ENCODE peak calls at places on chromosome 1, in four cellular contexts. One of them, this sample, is unnamed. For H3K27me3, the result is how much of the 10 kb centered on the place peaks cover.

GRCh38 chr1:93255222-93256079 is 74.9 kb downstream of the CCDC18 start:
- DNase-seq in neural progenitor cell: no peak
- DNase-seq in GM23338: no peak
- DNase-seq in fibroblast of lung: peak
- DNase-seq in this sample: peak

GRCh38 chr1:218711884-218712674 is 366.9 kb downstream of the TGFB2 start:
- DNase-seq in neural progenitor cell: no peak
- DNase-seq in fibroblast of lung: peak
- DNase-seq in GM23338: no peak
- DNase-seq in this sample: no peak

GRCh38 chr1:30377230-30378022 is 346.0 kb downstream of the MATN1 start:
- DNase-seq in fibroblast of lung: no peak
- DNase-seq in neural progenitor cell: peak
- DNase-seq in GM23338: no peak
- DNase-seq in this sample: no peak

GRCh38 chr1:1361982-1362423 is 3.6 kb upstream of the MXRA8 start:
- DNase-seq in neural progenitor cell: no peak
- DNase-seq in GM23338: peak
- DNase-seq in fibroblast of lung: peak
- DNase-seq in this sample: no peak

GRCh38 chr1:30661311-30661710 is 62.1 kb downstream of the MATN1 start:
- DNase-seq in fibroblast of lung: no peak
- DNase-seq in neural progenitor cell: no peak
- DNase-seq in GM23338: no peak
- DNase-seq in this sample: no peak

GRCh38 chr1:78250201-78250600 is 204.4 kb downstream of the GIPC2 start:
- DNase-seq in neural progenitor cell: no peak
- DNase-seq in fibroblast of lung: no peak
- DNase-seq in GM23338: no peak
- DNase-seq in this sample: no peak

GRCh38 chr1:12546771-12547585 is 71.0 kb downstream of the DHRS3 start:
- DNase-seq in fibroblast of lung: no peak
- DNase-seq in neural progenitor cell: no peak
- DNase-seq in GM23338: no peak
- DNase-seq in this sample: no peak

GRCh38 chr1:225990705-225991464 is 8.3 kb downstream of the SDE2 start:
- DNase-seq in fibroblast of lung: no peak
- DNase-seq in GM23338: no peak
- DNase-seq in neural progenitor cell: no peak
- DNase-seq in this sample: no peak

GRCh38 chr1:27659497-27660299 is 12.3 kb downstream of the IFI6 start:
- DNase-seq in GM23338: peak
- DNase-seq in neural progenitor cell: peak
- DNase-seq in fibroblast of lung: peak
- DNase-seq in this sample: peak

GRCh38 chr1:1230656-1231399 is 973 bp downstream of the SDF4 start:
- DNase-seq in GM23338: no peak
- DNase-seq in fibroblast of lung: peak
- DNase-seq in neural progenitor cell: no peak
- DNase-seq in this sample: peak

GRCh38 chr1:159964144-159964543 is 10.1 kb upstream of the SLAMF9 start:
- DNase-seq in neural progenitor cell: peak
- DNase-seq in fibroblast of lung: no peak
- DNase-seq in GM23338: no peak
- DNase-seq in this sample: no peak

GRCh38 chr1:33379631-33380354 is 51.1 kb downstream of the PHC2 start:
- DNase-seq in GM23338: peak
- DNase-seq in neural progenitor cell: no peak
- DNase-seq in fibroblast of lung: no peak
- DNase-seq in this sample: no peak

GRCh38 chr1:165169028-165169427 is 187.5 kb downstream of the LMX1A start:
- DNase-seq in fibroblast of lung: no peak
- DNase-seq in GM23338: no peak
- DNase-seq in neural progenitor cell: no peak
- DNase-seq in this sample: peak

GRCh38 chr1:229388876-229389580 is 44.9 kb downstream of the ACTA1 start:
- DNase-seq in GM23338: no peak
- DNase-seq in fibroblast of lung: peak
- DNase-seq in neural progenitor cell: no peak
- DNase-seq in this sample: no peak

GRCh38 chr1:153533689-153534201 is 2.0 kb downstream of the S100A6 start:
- DNase-seq in neural progenitor cell: no peak
- DNase-seq in GM23338: no peak
- DNase-seq in fibroblast of lung: peak
- DNase-seq in this sample: peak

GRCh38 chr1:40040511-40041465 is at the start of gene CAP1:
- DNase-seq in GM23338: peak
- DNase-seq in fibroblast of lung: peak
- DNase-seq in neural progenitor cell: peak
- DNase-seq in this sample: peak

GRCh38 chr1:6917067-6917466 is 131.8 kb downstream of the CAMTA1 start:
- DNase-seq in neural progenitor cell: no peak
- DNase-seq in fibroblast of lung: no peak
- DNase-seq in GM23338: no peak
- DNase-seq in this sample: no peak

GRCh38 chr1:207872655-207873054 is 38.3 kb downstream of the CD34 start:
- DNase-seq in fibroblast of lung: no peak
- DNase-seq in neural progenitor cell: no peak
- DNase-seq in GM23338: no peak
- DNase-seq in this sample: no peak
- H2AFZ ChIP-seq in fibroblast of lung: no peak
- H2AFZ ChIP-seq in neural progenitor cell: peak
- H2AFZ ChIP-seq in GM23338: peak
- H2AFZ ChIP-seq in this sample: no peak

GRCh38 chr1:47194314-47194713 is 4.5 kb upstream of the PDZK1IP1 start:
- DNase-seq in neural progenitor cell: no peak
- DNase-seq in fibroblast of lung: no peak
- DNase-seq in GM23338: no peak
- DNase-seq in this sample: no peak
- H3K4me3 ChIP-seq in neural progenitor cell: no peak
- H3K4me3 ChIP-seq in fibroblast of lung: no peak
- H3K4me3 ChIP-seq in GM23338: no peak
- H3K4me3 ChIP-seq in this sample: no peak

GRCh38 chr1:114314576-114314975 is 160.9 kb upstream of the SYT6 start:
- DNase-seq in GM23338: no peak
- DNase-seq in neural progenitor cell: no peak
- DNase-seq in fibroblast of lung: no peak
- DNase-seq in this sample: no peak

GRCh38 chr1:114316204-114316603 is 162.5 kb upstream of the SYT6 start:
- DNase-seq in neural progenitor cell: no peak
- DNase-seq in GM23338: peak
- DNase-seq in fibroblast of lung: no peak
- DNase-seq in this sample: no peak

GRCh38 chr1:114315601-114316000 is 161.9 kb upstream of the SYT6 start:
- DNase-seq in fibroblast of lung: peak
- DNase-seq in GM23338: no peak
- DNase-seq in neural progenitor cell: no peak
- DNase-seq in this sample: no peak

GRCh38 chr1:114314098-114314497 is 160.4 kb upstream of the SYT6 start:
- DNase-seq in neural progenitor cell: no peak
- DNase-seq in fibroblast of lung: peak
- DNase-seq in GM23338: no peak
- DNase-seq in this sample: no peak

GRCh38 chr1:114310771-114311251 is 157.1 kb upstream of the SYT6 start:
- DNase-seq in GM23338: no peak
- DNase-seq in neural progenitor cell: no peak
- DNase-seq in fibroblast of lung: peak
- DNase-seq in this sample: no peak
- H3K27me3 ChIP-seq in GM23338: under half
- H3K27me3 ChIP-seq in neural progenitor cell: under half
- H3K27me3 ChIP-seq in fibroblast of lung: under half
- H3K27me3 ChIP-seq in this sample: under half

GRCh38 chr1:204382714-204383083 is 23.0 kb upstream of the PLEKHA6 start:
- DNase-seq in GM23338: no peak
- DNase-seq in fibroblast of lung: no peak
- DNase-seq in neural progenitor cell: no peak
- DNase-seq in this sample: no peak
- H2AFZ ChIP-seq in GM23338: no peak
- H2AFZ ChIP-seq in fibroblast of lung: no peak
- H2AFZ ChIP-seq in neural progenitor cell: no peak
- H2AFZ ChIP-seq in this sample: no peak

DNA sequence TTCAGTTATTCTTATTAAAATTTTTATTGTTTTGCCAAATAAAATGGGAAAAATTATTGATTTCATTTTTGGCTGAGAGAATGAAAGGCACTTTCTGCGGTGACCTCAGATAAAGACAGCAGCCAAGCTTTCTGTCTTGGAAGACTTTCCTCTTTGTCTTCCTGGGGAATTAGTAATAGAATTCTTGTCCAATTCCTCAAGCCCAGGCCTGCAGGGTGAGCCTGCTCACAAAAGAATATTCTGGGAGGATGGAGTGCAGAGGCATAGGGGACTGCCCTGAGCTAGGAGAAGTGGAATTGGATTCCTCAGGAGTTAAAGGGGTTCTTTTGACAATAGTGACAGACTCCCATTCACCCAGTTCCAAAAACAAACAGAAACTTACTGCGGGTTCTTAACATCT is 614.5 kb upstream of the ADGRL2 start:
- DNase-seq in GM23338: no peak
- DNase-seq in fibroblast of lung: peak
- DNase-seq in neural progenitor cell: peak
- DNase-seq in this sample: no peak
- H3K4me3 ChIP-seq in GM23338: no peak
- H3K4me3 ChIP-seq in fibroblast of lung: no peak
- H3K4me3 ChIP-seq in neural progenitor cell: no peak
- H3K4me3 ChIP-seq in this sample: no peak

GRCh38 chr1:177301425-177302124 is 130.8 kb downstream of the BRINP2 start:
- DNase-seq in fibroblast of lung: no peak
- DNase-seq in neural progenitor cell: no peak
- DNase-seq in GM23338: no peak
- DNase-seq in this sample: no peak

GRCh38 chr1:177306019-177306415 is 135.3 kb downstream of the BRINP2 start:
- DNase-seq in neural progenitor cell: no peak
- DNase-seq in GM23338: no peak
- DNase-seq in fibroblast of lung: no peak
- DNase-seq in this sample: no peak

GRCh38 chr1:177306981-177307380 is 136.2 kb downstream of the BRINP2 start:
- DNase-seq in neural progenitor cell: no peak
- DNase-seq in fibroblast of lung: peak
- DNase-seq in GM23338: no peak
- DNase-seq in this sample: no peak

GRCh38 chr1:177305040-177306018 is 134.6 kb downstream of the BRINP2 start:
- DNase-seq in neural progenitor cell: no peak
- DNase-seq in fibroblast of lung: no peak
- DNase-seq in GM23338: no peak
- DNase-seq in this sample: no peak

DNA sequence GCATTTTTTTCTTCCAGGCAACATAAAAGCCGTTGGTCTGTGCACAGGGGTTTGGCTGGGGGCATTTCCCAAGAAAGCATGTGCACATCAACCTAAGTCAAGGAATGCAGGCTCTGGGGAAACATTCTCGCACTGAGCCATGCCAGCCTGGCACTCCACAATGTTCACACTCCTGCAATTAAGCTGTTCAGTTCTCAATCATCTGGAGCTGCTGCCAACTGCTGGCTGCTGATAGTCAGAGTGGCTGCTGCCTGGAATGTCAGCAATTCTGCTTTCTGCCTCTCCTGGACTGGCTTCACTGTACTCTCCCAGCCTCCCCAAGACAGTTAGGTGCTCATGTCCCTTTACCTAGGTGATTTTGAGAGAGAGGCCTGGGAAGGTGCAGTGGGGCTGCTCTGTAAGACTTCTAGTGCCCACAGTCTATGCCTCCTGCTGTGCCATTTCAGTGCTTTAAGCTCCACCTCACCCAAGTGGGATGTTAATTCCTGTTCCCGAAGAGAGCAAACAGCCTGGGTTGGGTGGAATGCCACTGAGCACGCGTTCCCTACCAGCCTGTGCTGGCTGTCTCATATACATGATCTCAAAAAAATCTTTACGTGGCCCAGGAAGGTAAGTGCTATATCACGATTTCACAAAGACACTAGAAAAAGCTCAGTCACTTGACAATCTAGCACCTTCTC is 131.7 kb downstream of the BRINP2 start:
- DNase-seq in neural progenitor cell: peak
- DNase-seq in fibroblast of lung: no peak
- DNase-seq in GM23338: peak
- DNase-seq in this sample: no peak
- H3K27me3 ChIP-seq in neural progenitor cell: under half
- H3K27me3 ChIP-seq in fibroblast of lung: under half
- H3K27me3 ChIP-seq in GM23338: under half
- H3K27me3 ChIP-seq in this sample: under half

GRCh38 chr1:245092638-245092976 is 62.2 kb upstream of the KIF26B start:
- DNase-seq in neural progenitor cell: no peak
- DNase-seq in GM23338: no peak
- DNase-seq in fibroblast of lung: no peak
- DNase-seq in this sample: no peak
- H2AFZ ChIP-seq in neural progenitor cell: no peak
- H2AFZ ChIP-seq in GM23338: no peak
- H2AFZ ChIP-seq in fibroblast of lung: no peak
- H2AFZ ChIP-seq in this sample: no peak

GRCh38 chr1:107963009-107963408 is 2.0 kb downstream of the VAV3 start:
- DNase-seq in GM23338: no peak
- DNase-seq in fibroblast of lung: no peak
- DNase-seq in neural progenitor cell: no peak
- DNase-seq in this sample: no peak
- H3K4me3 ChIP-seq in GM23338: peak
- H3K4me3 ChIP-seq in fibroblast of lung: no peak
- H3K4me3 ChIP-seq in neural progenitor cell: no peak
- H3K4me3 ChIP-seq in this sample: no peak

DNA sequence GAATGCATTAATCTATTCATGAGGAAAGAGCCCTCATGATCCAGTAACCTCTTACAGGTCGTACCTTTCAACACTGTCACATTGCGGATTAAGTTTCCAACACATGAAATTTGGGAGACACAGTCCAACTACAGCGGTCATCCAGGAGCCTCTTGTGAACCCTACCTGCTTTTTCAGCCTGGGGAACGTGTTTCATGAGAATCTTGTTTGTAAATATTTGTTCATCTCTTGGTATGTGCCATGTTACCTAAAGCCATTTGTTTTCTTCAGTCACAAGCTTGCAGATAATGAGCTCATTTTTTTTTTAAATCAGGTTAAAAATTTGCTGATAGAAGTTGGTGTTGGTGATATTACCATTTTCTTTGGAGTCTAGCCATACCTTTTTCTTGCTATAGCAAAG is 37.2 kb upstream of the PDC start:
- DNase-seq in neural progenitor cell: no peak
- DNase-seq in fibroblast of lung: no peak
- DNase-seq in GM23338: no peak
- DNase-seq in this sample: no peak
- H3K27me3 ChIP-seq in neural progenitor cell: under half
- H3K27me3 ChIP-seq in fibroblast of lung: under half
- H3K27me3 ChIP-seq in GM23338: under half
- H3K27me3 ChIP-seq in this sample: under half

This sample was measured in PC-9.